ENCODE peak calls at places on chromosome 18, in eight cellular contexts. S is heart left ventricle; B is psoas muscle; T is tibial artery; J is CD8-positive, alpha-beta memory T cell; Y is fibroblast of lung; M is stomach; A is effector memory CD4-positive, alpha-beta T cell. K is an unnamed sample. For H3K27me3, the result is how much of the 10 kb centered on the place peaks cover.

GRCh38 chr18:55096261-55097026 is 137.2 kb upstream of the CCDC68 start:
- DNase-seq in S (peak), B (peak), T (no peak), J (no peak), Y (peak), M (no peak), A (no peak), K (peak)

GRCh38 chr18:36127866-36128845 is 984 bp downstream of the SLC39A6 start:
- DNase-seq in S (no peak), B (no peak), T (no peak), J (no peak), Y (peak), M (no peak), A (no peak), K (peak)

GRCh38 chr18:45169610-45170009 is 445.7 kb upstream of the SLC14A2 start:
- DNase-seq in S (peak), B (peak), T (peak), J (no peak), Y (peak), M (no peak), A (no peak), K (no peak)

GRCh38 chr18:68083131-68083530 is 566.6 kb upstream of the DSEL start:
- DNase-seq in S (no peak), B (no peak), T (no peak), J (no peak), Y (peak), M (no peak), A (no peak), K (no peak)

GRCh38 chr18:29078272-29078671 is 901.3 kb upstream of the CDH2 start:
- DNase-seq in S (no peak), B (no peak), T (no peak), J (no peak), Y (no peak), M (no peak), A (no peak), K (no peak)

GRCh38 chr18:28588884-28589549 is 412.1 kb upstream of the CDH2 start:
- DNase-seq in S (no peak), B (no peak), T (no peak), J (no peak), Y (peak), M (no peak), A (no peak), K (no peak)

GRCh38 chr18:68676913-68677312 is 38.0 kb downstream of the TMX3 start:
- DNase-seq in S (no peak), B (no peak), T (no peak), J (no peak), Y (no peak), M (no peak), A (no peak), K (no peak)

GRCh38 chr18:23210526-23210925 is 75.2 kb downstream of the CABLES1 start:
- DNase-seq in S (no peak), B (no peak), T (no peak), J (no peak), Y (no peak), M (no peak), A (no peak), K (no peak)

GRCh38 chr18:77074431-77074830 is 58.2 kb downstream of the MBP start:
- DNase-seq in S (no peak), B (no peak), T (no peak), J (no peak), Y (no peak), M (no peak), A (no peak), K (no peak)

GRCh38 chr18:43563780-43564179 is 286.5 kb upstream of the SYT4 start:
- DNase-seq in S (no peak), B (no peak), T (no peak), J (no peak), Y (peak), M (peak), A (no peak), K (peak)

GRCh38 chr18:65091737-65092329 is 659.0 kb upstream of the CDH7 start:
- DNase-seq in S (no peak), B (no peak), T (no peak), J (no peak), Y (peak), M (no peak), A (no peak), K (peak)

GRCh38 chr18:2433366-2433765 is 137.9 kb downstream of the METTL4 start:
- DNase-seq in S (no peak), B (no peak), T (no peak), J (no peak), Y (no peak), M (no peak), A (no peak), K (no peak)

GRCh38 chr18:37270046-37270665 is 295.4 kb downstream of the CELF4 start:
- DNase-seq in S (peak), B (no peak), T (no peak), J (peak), Y (peak), M (peak), A (no peak), K (peak)

GRCh38 chr18:3839481-3840075 is 389.6 kb downstream of the TGIF1 start:
- DNase-seq in S (no peak), B (no peak), T (no peak), J (no peak), Y (no peak), M (no peak), A (no peak), K (no peak)

GRCh38 chr18:31624892-31625640 is 33.4 kb downstream of the TTR start:
- DNase-seq in S (no peak), B (no peak), T (no peak), J (no peak), Y (no peak), M (no peak), A (no peak), K (no peak)

GRCh38 chr18:59180150-59180845 is 39.7 kb upstream of the GRP start:
- DNase-seq in S (no peak), B (no peak), T (no peak), J (no peak), Y (peak), M (no peak), A (no peak), K (no peak)
- H3K27me3 ChIP-seq in S (under half), B (under half), T (under half), J (under half), Y (under half), M (under half), A (under half), K (under half)

GRCh38 chr18:79626905-79627749 is 52.5 kb upstream of the CTDP1 start:
- DNase-seq in S (peak), B (peak), T (peak), J (no peak), Y (no peak), M (no peak), A (no peak), K (no peak)
- H3K27me3 ChIP-seq in S (under half), B (under half), T (under half), J (under half), Y (under half), M (under half), A (under half), K (under half)

DNA sequence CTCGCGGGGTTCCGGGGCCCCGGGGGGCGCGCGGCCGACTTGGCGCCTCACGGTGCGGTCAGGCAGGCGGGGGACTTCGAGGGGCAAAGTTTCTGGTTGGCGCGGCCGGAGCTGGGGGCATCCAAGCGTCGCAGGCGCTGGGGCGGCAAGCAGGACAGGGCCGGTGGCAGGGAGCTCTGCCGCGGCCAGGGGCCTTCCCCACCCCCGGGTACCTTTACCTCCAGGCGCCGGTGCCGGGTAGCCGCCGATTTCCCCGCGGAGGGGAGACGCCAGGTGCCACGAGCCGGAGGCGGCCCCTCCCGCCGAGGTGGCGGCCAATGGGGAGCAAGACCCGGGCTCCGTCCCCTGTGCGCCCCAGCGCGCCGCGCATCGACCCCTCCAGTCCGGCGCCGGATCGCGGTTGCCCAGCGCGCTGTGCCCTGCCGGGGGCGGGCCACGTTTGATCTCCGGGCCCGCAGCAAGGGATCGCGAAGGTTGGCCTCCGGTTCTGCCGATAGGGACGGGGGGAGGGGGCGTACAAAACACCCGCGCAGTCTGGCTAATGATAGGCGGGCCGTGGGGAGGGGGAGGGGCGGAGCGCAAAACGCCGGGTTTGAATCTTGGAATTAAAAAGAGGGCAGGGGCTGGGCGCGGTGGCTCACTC is at the start of gene ST8SIA5:
- DNase-seq in S (no peak), B (peak), T (no peak), J (no peak), Y (no peak), M (no peak), A (no peak), K (no peak)
- H3K27me3 ChIP-seq in S (under half), B (under half), T (under half), J (under half), Y (half or more), M (under half), A (under half), K (under half)

GRCh38 chr18:13442451-13442850 is 223.9 kb downstream of the LDLRAD4 start:
- DNase-seq in S (no peak), B (peak), T (peak), J (no peak), Y (no peak), M (no peak), A (no peak), K (no peak)
- H3K27me3 ChIP-seq in S (under half), B (under half), T (under half), J (under half), Y (under half), M (under half), A (under half), K (under half)

DNA sequence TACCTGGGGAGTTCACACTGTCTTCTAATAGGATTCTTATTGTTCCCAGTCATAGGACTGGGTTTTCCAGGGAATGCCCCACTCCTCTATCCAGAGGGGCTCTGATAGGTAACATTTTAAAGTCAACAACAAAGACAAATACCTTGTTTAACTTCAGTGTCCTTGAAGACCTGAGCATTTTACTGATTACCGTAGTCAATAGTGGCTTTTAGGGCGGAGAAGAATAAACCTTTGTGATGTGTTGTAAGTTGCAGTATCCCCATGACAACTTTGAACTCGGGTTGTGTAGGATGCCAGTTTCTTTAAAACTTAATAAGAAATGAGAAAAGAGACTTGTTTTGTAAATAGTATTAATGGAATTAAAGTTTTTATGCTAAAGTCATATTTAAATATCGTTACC is 5.9 kb downstream of the GATA6 start:
- DNase-seq in S (no peak), B (no peak), T (no peak), J (no peak), Y (no peak), M (no peak), A (no peak), K (no peak)
- H3K27me3 ChIP-seq in S (under half), B (under half), T (under half), J (under half), Y (under half), M (under half), A (under half), K (under half)

DNA sequence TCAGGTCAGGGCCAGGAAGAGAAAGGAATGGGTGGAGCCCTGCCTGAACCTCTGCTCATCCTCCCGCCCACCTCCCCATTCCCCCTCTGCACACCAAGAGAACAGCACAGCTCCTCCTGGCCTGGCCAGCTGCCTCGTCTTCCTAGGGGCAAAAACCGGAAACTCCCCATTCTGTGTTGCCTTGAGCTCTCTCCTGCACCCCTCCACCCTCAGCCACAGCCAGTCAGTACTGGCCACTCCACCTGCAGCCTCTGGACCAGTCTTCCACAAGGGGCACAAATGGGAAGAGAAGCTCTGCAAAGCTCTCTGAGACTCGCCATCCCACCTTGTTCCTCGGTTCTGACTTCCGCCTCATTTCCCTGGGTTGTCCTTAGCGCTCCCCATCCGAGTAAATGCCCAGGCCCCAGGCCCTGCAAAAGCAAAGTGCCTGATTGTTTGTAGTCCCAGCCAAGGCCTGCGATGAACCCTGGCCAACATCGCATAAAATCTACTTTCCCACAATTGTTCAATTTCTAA is 39.3 kb upstream of the SLC35G4 start:
- DNase-seq in S (no peak), B (no peak), T (no peak), J (no peak), Y (no peak), M (no peak), A (no peak), K (no peak)
- H3K27me3 ChIP-seq in S (under half), B (under half), T (under half), J (under half), Y (under half), M (under half), A (under half), K (under half)

GRCh38 chr18:10449396-10449795 is 5.0 kb upstream of the APCDD1 start:
- DNase-seq in S (no peak), B (no peak), T (no peak), J (no peak), Y (peak), M (no peak), A (no peak), K (no peak)
- H3K27me3 ChIP-seq in S (under half), B (under half), T (under half), J (under half), Y (under half), M (under half), A (under half), K (under half)

GRCh38 chr18:74063552-74063951 is 84.1 kb downstream of the FBXO15 start:
- DNase-seq in S (no peak), B (no peak), T (no peak), J (no peak), Y (no peak), M (no peak), A (no peak), K (no peak)

GRCh38 chr18:74064510-74064909 is 83.1 kb downstream of the FBXO15 start:
- DNase-seq in S (no peak), B (no peak), T (no peak), J (no peak), Y (no peak), M (no peak), A (no peak), K (no peak)

GRCh38 chr18:74066018-74066417 is 81.6 kb downstream of the FBXO15 start:
- DNase-seq in S (no peak), B (no peak), T (no peak), J (no peak), Y (no peak), M (no peak), A (no peak), K (no peak)

GRCh38 chr18:74063023-74063422 is 84.6 kb downstream of the FBXO15 start:
- DNase-seq in S (no peak), B (no peak), T (no peak), J (no peak), Y (no peak), M (no peak), A (no peak), K (no peak)

DNA sequence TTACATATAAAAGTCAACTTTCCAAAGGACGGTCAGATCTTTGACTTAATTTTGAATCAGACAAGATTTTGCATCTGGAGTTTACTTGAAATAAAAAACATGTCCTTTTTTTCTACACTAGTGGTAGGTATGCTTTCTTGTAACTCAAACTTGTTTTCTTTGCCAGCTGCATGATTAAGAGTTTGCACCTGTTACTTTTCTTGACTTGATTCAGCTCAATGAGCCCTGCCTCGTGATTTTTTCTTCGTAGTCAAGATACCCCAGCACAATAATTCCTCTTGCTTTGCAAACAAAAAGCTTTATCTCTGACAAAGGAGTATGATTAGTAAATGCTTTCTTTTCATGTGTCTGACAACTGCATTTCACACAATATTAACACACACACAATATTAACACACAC is 82.3 kb downstream of the FBXO15 start:
- DNase-seq in S (no peak), B (no peak), T (no peak), J (no peak), Y (no peak), M (no peak), A (no peak), K (no peak)
- H3K27me3 ChIP-seq in S (under half), B (under half), T (under half), J (under half), Y (under half), M (under half), A (under half), K (under half)